ENCODE peak calls at places on chromosome 11, in ten cellular contexts. K, D, S, C, R, Z, O, N, X and L are unnamed samples.

GRCh38 chr11:66734215-66734614 is 5.2 kb upstream of the SPTBN2 start:
- DNase-seq in C (no peak), O (no peak), R (no peak), K (no peak), S (no peak), Z (no peak), N (no peak), X (no peak), D (no peak), L (no peak)

GRCh38 chr11:65563606-65564005 is 5.4 kb upstream of the LTBP3 start:
- DNase-seq in S (no peak), X (no peak), O (no peak), D (no peak), Z (no peak), N (no peak), R (no peak), K (no peak), C (no peak), L (no peak)

GRCh38 chr11:59756496-59756840 is 1.3 kb downstream of the STX3 start:
- DNase-seq in O (no peak), X (peak; percentile 14), Z (no peak), C (no peak), S (no peak), K (no peak), N (no peak), R (no peak), D (peak; percentile 53), L (peak; percentile 15)

GRCh38 chr11:76808996-76809395 is 25.8 kb downstream of the TSKU start:
- DNase-seq in S (no peak), Z (no peak), C (no peak), R (no peak), K (no peak), O (no peak), D (no peak), N (no peak), X (no peak), L (no peak)

GRCh38 chr11:64998141-64998540 is 1.4 kb upstream of the BATF2 start:
- DNase-seq in Z (no peak), K (no peak), N (no peak), X (no peak), D (no peak), C (no peak), S (no peak), R (no peak), O (no peak), L (no peak)

GRCh38 chr11:122804161-122804560 is 34.1 kb upstream of the CRTAM start:
- DNase-seq in Z (no peak), X (no peak), R (no peak), C (no peak), S (peak; percentile 65), O (no peak), K (no peak), D (peak; percentile 54), N (no peak), L (peak; percentile 66)

GRCh38 chr11:62707277-62707771 is at the start of the genes BSCL2 and GNG3:
- DNase-seq in K (no peak), N (peak; percentile 96), S (no peak), O (no peak), Z (no peak), X (no peak), C (no peak), D (no peak), R (no peak), L (no peak)

GRCh38 chr11:92917927-92918326 is 51.5 kb upstream of the MTNR1B start:
- DNase-seq in O (no peak), N (no peak), S (no peak), R (no peak), X (no peak), C (no peak), D (no peak), Z (no peak), K (no peak), L (no peak)

GRCh38 chr11:17932472-17932871 is 80.4 kb downstream of the SERGEF start:
- DNase-seq in R (no peak), O (no peak), S (no peak), C (no peak), D (no peak), X (no peak), Z (no peak), N (no peak), K (no peak), L (no peak)

GRCh38 chr11:112899235-112899634 is 62.0 kb upstream of the NCAM1 start:
- DNase-seq in N (no peak), S (no peak), X (no peak), D (no peak), R (no peak), K (no peak), C (no peak), O (no peak), Z (no peak), L (no peak)

GRCh38 chr11:17077240-17077519 is 287 bp downstream of the RPS13 start:
- DNase-seq in X (no peak), D (no peak), K (no peak), N (peak; percentile 80), S (no peak), C (no peak), Z (no peak), R (peak; percentile 34), O (no peak), L (no peak)